ENCODE peak calls at places on chromosomes 3 and 15, in nine cellular contexts. B is heart right ventricle, R is ovary, E is bronchial epithelial cell, Y is fibroblast of pulmonary artery, T is sigmoid colon, F is dorsolateral prefrontal cortex, L is lower leg skin, M is kidney epithelial cell. Z is an unnamed sample.

GRCh38 chr3:171970301-171970788 is 69.0 kb upstream of the FNDC3B start:
- DNase-seq in B (no peak), R (no peak), E (no peak), Y (no peak), T (no peak), F (no peak), L (no peak), M (no peak), Z (no peak)

GRCh38 chr15:25786040-25786439 is 77.1 kb downstream of the ATP10A start:
- DNase-seq in B (no peak), R (no peak), E (no peak), Y (no peak), T (peak), F (no peak), L (no peak), M (no peak), Z (no peak)

GRCh38 chr3:56682458-56683121 is 475 bp downstream of the TASOR start:
- DNase-seq in B (peak), R (peak), E (peak), Y (peak), T (peak), F (peak), L (peak), M (no peak), Z (peak)

GRCh38 chr3:132231633-132232032 is 85.6 kb upstream of the ACP3 start:
- DNase-seq in B (no peak), R (no peak), E (peak), Y (peak), T (no peak), F (no peak), L (no peak), M (no peak), Z (no peak)

GRCh38 chr3:111852540-111852939 is 6.5 kb upstream of the PHLDB2 start:
- DNase-seq in B (no peak), R (no peak), E (no peak), Y (peak), T (no peak), F (no peak), L (no peak), M (no peak), Z (no peak)

GRCh38 chr15:81091889-81092558 is 42.0 kb upstream of the CFAP161 start:
- DNase-seq in B (peak), R (no peak), E (peak), Y (peak), T (no peak), F (no peak), L (no peak), M (peak), Z (peak)

GRCh38 chr15:73822998-73823397 is 50.4 kb upstream of the TBC1D21 start:
- DNase-seq in B (no peak), R (no peak), E (peak), Y (peak), T (no peak), F (no peak), L (no peak), M (no peak), Z (no peak)

GRCh38 chr15:34663101-34663500 is 79.7 kb upstream of the GOLGA8B start:
- DNase-seq in B (no peak), R (no peak), E (no peak), Y (no peak), T (no peak), F (no peak), L (no peak), M (no peak), Z (no peak)

GRCh38 chr3:107705046-107705445 is 182.3 kb downstream of the BBX start:
- DNase-seq in B (no peak), R (no peak), E (no peak), Y (no peak), T (no peak), F (no peak), L (no peak), M (no peak), Z (peak)

GRCh38 chr15:55549305-55549704 is 38.8 kb downstream of the PYGO1 start:
- DNase-seq in B (no peak), R (no peak), E (peak), Y (no peak), T (no peak), F (no peak), L (no peak), M (no peak), Z (no peak)

GRCh38 chr3:136249593-136250225 is 431 bp upstream of the PCCB start:
- DNase-seq in B (no peak), R (peak), E (peak), Y (no peak), T (no peak), F (no peak), L (peak), M (no peak), Z (no peak)

GRCh38 chr3:136249091-136249490 is 1.0 kb upstream of the PCCB start:
- DNase-seq in B (no peak), R (no peak), E (no peak), Y (no peak), T (no peak), F (no peak), L (no peak), M (no peak), Z (no peak)

GRCh38 chr3:136251511-136251910 is 1.4 kb downstream of the PCCB start:
- DNase-seq in B (no peak), R (no peak), E (peak), Y (no peak), T (no peak), F (no peak), L (no peak), M (no peak), Z (no peak)

GRCh38 chr3:136250226-136250861 is at the start of gene PCCB:
- DNase-seq in B (peak), R (peak), E (peak), Y (peak), T (peak), F (peak), L (peak), M (peak), Z (peak)

DNA sequence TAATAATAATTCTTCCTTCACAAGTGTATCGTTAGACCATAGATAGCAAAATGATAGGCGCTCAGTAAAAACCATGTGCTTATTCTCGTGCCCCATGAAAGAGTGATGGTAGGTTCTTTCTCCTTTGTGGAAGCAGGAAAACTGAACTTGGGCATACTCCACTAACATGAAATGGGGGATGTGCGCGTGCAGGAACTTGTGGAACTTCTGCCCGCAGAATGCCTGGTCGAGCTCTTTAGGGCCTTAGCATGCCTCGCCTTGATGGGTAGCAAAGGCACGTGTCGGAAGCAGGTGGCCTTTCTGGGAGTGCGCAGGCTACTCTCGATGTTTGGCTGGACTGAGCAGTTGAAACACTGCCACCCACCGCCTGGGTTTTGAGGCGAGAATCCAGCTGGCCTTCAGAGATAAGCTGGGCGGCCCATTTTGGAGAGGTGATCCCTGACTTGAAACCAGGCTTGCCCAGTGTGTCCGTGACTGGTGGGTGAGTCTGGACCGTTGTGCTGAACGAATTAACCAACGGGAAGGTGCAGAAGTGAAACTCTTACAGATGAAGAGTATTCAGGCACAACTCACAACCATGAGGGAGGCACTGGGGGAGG is 821 bp downstream of the PCCB start:
- DNase-seq in B (peak), R (peak), E (no peak), Y (peak), T (peak), F (peak), L (peak), M (no peak), Z (peak)
- TF ChIP-seq CTCF in B (no peak), R (no peak), E (peak), Y (peak), T (no peak), F (peak), L (no peak), M (peak), Z (peak)

GRCh38 chr3:51963951-51964451 is 3.3 kb downstream of the PCBP4 start:
- DNase-seq in B (no peak), R (no peak), E (no peak), Y (no peak), T (no peak), F (peak), L (no peak), M (no peak), Z (no peak)

GRCh38 chr3:51966016-51966415 is 1.2 kb downstream of the PCBP4 start:
- DNase-seq in B (no peak), R (no peak), E (no peak), Y (no peak), T (no peak), F (peak), L (no peak), M (no peak), Z (no peak)

GRCh38 chr3:51966486-51966885 is 768 bp downstream of the PCBP4 start:
- DNase-seq in B (peak), R (no peak), E (no peak), Y (no peak), T (no peak), F (no peak), L (no peak), M (no peak), Z (no peak)

GRCh38 chr3:51962854-51963530 is 4.3 kb downstream of the PCBP4 start:
- DNase-seq in B (no peak), R (peak), E (no peak), Y (no peak), T (no peak), F (no peak), L (no peak), M (no peak), Z (no peak)

DNA sequence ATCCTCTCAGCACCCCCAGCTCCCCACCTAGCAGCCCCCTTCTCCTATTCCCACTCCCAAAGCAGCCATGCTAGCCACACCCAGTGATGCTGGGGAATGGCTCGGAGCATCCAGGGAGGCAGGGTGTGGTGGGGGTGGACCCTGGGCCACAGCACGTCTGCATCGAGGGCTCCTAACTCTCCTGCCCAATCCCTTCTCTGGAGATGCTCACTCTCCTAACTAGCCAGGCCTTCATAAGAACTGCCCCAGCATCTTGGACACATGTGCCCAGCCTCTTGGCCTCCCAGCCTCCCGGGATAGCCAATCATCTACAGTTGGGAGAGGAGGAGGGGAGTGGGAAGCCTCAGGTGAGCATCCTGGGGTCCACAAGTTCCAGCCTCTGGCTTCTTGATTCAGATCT is 2.7 kb downstream of the PCBP4 start:
- DNase-seq in B (no peak), R (no peak), E (no peak), Y (no peak), T (no peak), F (no peak), L (no peak), M (no peak), Z (no peak)
- H3K4me3 ChIP-seq in B (no peak), R (no peak), E (no peak), Y (no peak), T (no peak), F (peak), L (no peak), M (no peak), Z (no peak)

GRCh38 chr3:52054689-52055511 is 1.5 kb downstream of the DUSP7 start:
- DNase-seq in B (peak), R (peak), E (no peak), Y (no peak), T (no peak), F (no peak), L (no peak), M (no peak), Z (no peak)

GRCh38 chr3:52051444-52051843 is 4.9 kb downstream of the DUSP7 start:
- DNase-seq in B (no peak), R (no peak), E (no peak), Y (no peak), T (no peak), F (no peak), L (no peak), M (no peak), Z (no peak)

GRCh38 chr3:52052831-52053306 is 3.5 kb downstream of the DUSP7 start:
- DNase-seq in B (peak), R (peak), E (peak), Y (peak), T (peak), F (peak), L (peak), M (no peak), Z (no peak)

GRCh38 chr3:52055537-52056351 is 627 bp downstream of the DUSP7 start:
- DNase-seq in B (peak), R (peak), E (no peak), Y (peak), T (peak), F (no peak), L (no peak), M (no peak), Z (no peak)

DNA sequence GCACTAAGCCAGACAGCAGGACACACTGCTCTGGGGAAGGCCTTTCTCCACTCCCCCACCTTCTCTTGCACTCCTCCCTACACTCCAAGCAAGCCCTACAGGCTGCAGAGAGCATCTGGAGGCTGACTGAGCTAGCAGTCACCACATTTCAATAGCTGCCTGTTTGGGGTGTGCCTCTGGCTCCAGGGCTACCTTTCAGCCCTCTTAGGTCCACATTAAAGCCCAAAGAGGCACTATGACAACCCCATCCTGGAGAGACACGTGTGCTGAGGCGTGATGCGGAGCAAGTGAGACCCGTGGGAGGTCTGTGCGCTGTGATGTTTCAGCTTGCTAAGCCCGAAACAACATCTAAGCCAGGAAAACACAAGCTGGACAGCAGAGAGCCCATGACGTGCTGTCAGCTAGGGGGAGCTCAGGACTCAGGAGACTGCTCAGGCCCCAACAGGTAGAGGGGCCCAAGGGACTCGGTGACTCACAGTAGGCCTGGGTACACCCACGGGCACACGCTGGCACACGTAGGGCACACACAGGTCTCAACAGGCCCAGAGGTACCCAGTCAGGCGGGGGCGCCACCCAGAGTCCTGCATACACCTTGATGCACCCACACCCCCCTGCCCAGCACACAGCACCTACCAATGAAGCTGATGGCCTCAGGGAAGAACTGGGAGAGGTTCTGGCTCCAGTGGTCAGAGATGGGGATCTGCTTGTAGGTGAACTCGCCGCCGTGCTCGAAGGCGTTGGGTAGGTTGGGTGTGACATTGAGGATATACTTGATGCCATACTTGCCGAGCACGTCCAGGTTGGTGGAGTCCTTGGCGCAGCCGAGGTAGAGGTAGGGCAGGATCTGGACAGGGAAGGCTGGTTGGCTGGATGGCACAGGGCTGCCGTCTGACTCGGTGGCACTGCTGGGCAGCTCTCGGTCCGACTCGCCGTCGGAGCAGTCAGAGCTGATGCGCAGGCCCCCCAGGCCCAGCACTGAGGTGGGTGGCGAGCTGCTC is 2.8 kb downstream of the DUSP7 start:
- DNase-seq in B (peak), R (peak), E (peak), Y (peak), T (no peak), F (no peak), L (peak), M (no peak), Z (no peak)
- TF ChIP-seq CTCF in B (no peak), R (no peak), E (peak), Y (peak), T (no peak), F (peak), L (no peak), M (peak), Z (peak)

GRCh38 chr3:139491966-139492365 is 15.7 kb upstream of the RBP2 start:
- DNase-seq in B (no peak), R (no peak), E (no peak), Y (no peak), T (no peak), F (no peak), L (peak), M (no peak), Z (no peak)
- H3K4me3 ChIP-seq in B (no peak), R (no peak), E (no peak), Y (no peak), T (no peak), F (no peak), L (no peak), M (no peak), Z (no peak)

GRCh38 chr3:60202052-60202753 is 1049.0 kb downstream of the FHIT start:
- DNase-seq in B (no peak), R (no peak), E (no peak), Y (no peak), T (no peak), F (no peak), L (no peak), M (no peak), Z (no peak)
- TF ChIP-seq CTCF in B (no peak), R (no peak), E (no peak), Y (no peak), T (no peak), F (no peak), L (no peak), M (no peak), Z (no peak)

GRCh38 chr15:72197460-72198409 is at the start of gene GRAMD2A:
- DNase-seq in B (no peak), R (peak), E (peak), Y (peak), T (no peak), F (no peak), L (peak), M (no peak), Z (no peak)

GRCh38 chr15:72196409-72197044 is 1.1 kb downstream of the GRAMD2A start:
- DNase-seq in B (no peak), R (no peak), E (peak), Y (no peak), T (no peak), F (no peak), L (no peak), M (no peak), Z (no peak)

GRCh38 chr15:72195101-72195511 is 2.5 kb downstream of the GRAMD2A start:
- DNase-seq in B (no peak), R (no peak), E (peak), Y (no peak), T (no peak), F (no peak), L (no peak), M (no peak), Z (no peak)

GRCh38 chr15:72198410-72199270 is 1.1 kb upstream of the GRAMD2A start:
- DNase-seq in B (no peak), R (no peak), E (no peak), Y (no peak), T (no peak), F (no peak), L (peak), M (no peak), Z (no peak)

DNA sequence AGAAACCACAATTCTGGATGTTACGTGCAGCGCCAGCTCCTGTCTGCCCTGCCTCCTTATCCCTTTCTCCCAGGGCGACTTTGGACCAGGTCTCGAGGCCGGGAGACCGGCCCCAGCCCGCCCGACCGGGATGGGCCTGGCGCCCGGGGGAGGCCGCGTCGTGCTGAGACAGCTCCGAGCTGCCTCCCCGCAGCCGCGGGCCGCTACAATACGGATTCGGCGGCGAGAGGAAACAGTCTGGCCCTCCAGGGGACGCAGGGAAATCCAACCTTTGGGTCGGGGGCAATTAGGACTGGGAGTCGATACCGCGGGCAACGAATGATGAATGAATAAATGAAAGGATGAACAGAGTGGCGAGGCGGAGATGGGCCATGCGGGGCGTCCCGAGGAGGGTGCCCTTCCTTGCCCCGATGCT is 535 bp downstream of the GRAMD2A start:
- DNase-seq in B (no peak), R (no peak), E (peak), Y (no peak), T (no peak), F (no peak), L (peak), M (no peak), Z (no peak)
- H3K4me3 ChIP-seq in B (peak), R (peak), E (peak), Y (peak), T (peak), F (peak), L (peak), M (peak), Z (peak)

DNA sequence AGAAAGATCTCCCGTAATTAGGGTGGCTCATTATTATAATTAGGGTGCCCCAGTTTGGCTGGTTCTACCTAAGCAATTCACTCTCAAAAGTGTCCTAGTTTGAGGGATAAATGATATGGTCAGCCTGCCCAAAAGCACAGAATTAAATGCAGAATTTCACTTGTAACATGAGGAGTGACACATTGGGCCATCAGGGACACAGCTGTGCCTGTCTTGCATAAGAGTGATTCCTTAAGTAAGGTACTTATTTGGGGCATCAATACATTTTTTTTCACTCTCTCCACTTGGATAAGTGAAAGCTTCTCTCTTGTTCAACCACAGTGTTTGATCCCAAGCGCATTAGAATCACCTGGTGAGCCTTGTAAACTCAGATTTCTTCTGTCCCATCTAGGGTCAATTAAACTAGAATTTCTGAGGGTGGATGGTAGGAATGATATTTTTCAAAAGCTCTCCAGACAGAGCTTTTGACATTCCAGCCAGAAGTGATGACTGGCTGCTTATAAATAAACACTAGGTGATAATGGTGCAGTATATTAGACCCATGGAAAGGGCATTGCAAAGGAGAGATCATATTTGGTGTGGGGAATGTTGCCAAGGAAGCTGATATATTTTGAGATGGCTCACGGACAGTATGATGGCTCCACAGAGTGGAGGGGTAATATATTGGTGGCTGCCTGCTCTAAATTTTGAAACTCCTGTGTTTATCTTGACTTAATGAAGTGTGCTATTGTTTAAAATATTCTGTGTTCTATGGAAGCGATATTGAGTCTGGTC is 458.1 kb upstream of the RASGRP1 start:
- DNase-seq in B (peak), R (no peak), E (no peak), Y (no peak), T (no peak), F (no peak), L (no peak), M (no peak), Z (no peak)
- TF ChIP-seq CTCF in B (no peak), R (no peak), E (no peak), Y (no peak), T (no peak), F (no peak), L (no peak), M (no peak), Z (no peak)

GRCh38 chr15:65355983-65356353 is 21.8 kb downstream of the IGDCC3 start:
- DNase-seq in B (no peak), R (no peak), E (no peak), Y (no peak), T (no peak), F (no peak), L (no peak), M (no peak), Z (no peak)
- H3K4me3 ChIP-seq in B (peak), R (peak), E (peak), Y (peak), T (peak), F (peak), L (no peak), M (peak), Z (peak)

Z was measured in HFF-Myc.